ENCODE peak calls at places on chromosomes 1 and 21, in eight cellular contexts. U is GM03348, Z is GDM1, V is GM12891, M is endothelial cell, I is ACHN, N is fibroblast of lung, B is WTC11. K is an unnamed sample.

GRCh38 chr21:32889596-32889995 is 118.0 kb upstream of the PAXBP1 start:
- DNase-seq in U (peak), Z (no peak), V (no peak), M (no peak), I (no peak), N (no peak), B (no peak), K (no peak)

GRCh38 chr1:216535059-216535458 is 111.8 kb upstream of the USH2A start:
- DNase-seq in U (no peak), Z (no peak), V (no peak), M (no peak), I (no peak), N (peak), B (no peak), K (no peak)

GRCh38 chr1:31299365-31299764 is 2.5 kb downstream of the ZCCHC17 start:
- DNase-seq in U (peak), Z (no peak), V (no peak), M (no peak), I (no peak), N (peak), B (no peak), K (no peak)

GRCh38 chr1:246338098-246338497 is 169.0 kb downstream of the SMYD3 start:
- DNase-seq in U (no peak), Z (no peak), V (no peak), M (no peak), I (no peak), N (no peak), B (no peak), K (no peak)

GRCh38 chr21:14259669-14260458 is 43.9 kb downstream of the RBM11 start:
- DNase-seq in U (peak), Z (peak), V (no peak), M (no peak), I (peak), N (peak), B (no peak), K (no peak)

GRCh38 chr1:12186277-12186985 is 19.6 kb downstream of the TNFRSF1B start:
- DNase-seq in U (no peak), Z (no peak), V (no peak), M (no peak), I (no peak), N (no peak), B (no peak), K (no peak)

GRCh38 chr1:95098196-95098595 is 19.0 kb upstream of the TLCD4 start:
- DNase-seq in U (peak), Z (no peak), V (no peak), M (no peak), I (no peak), N (peak), B (no peak), K (no peak)

GRCh38 chr21:42350899-42351543 is at the start of gene TFF2:
- DNase-seq in U (no peak), Z (no peak), V (no peak), M (no peak), I (no peak), N (no peak), B (no peak), K (no peak)

GRCh38 chr1:222794656-222795474 is 20.0 kb upstream of the DISP1 start:
- DNase-seq in U (no peak), Z (no peak), V (no peak), M (no peak), I (peak), N (no peak), B (peak), K (no peak)

GRCh38 chr1:161185732-161186311 is 8.5 kb upstream of the B4GALT3 start:
- DNase-seq in U (no peak), Z (peak), V (no peak), M (no peak), I (no peak), N (no peak), B (no peak), K (no peak)

GRCh38 chr1:47644216-47644581 is 206.4 kb downstream of the FOXD2 start:
- DNase-seq in U (peak), Z (no peak), V (no peak), M (no peak), I (no peak), N (peak), B (no peak), K (no peak)

GRCh38 chr1:91885331-91885715 is 628 bp downstream of the TGFBR3 start:
- DNase-seq in U (peak), Z (no peak), V (peak), M (peak), I (no peak), N (no peak), B (peak), K (no peak)

GRCh38 chr21:41562101-41563000 is 54.4 kb upstream of the TMPRSS2 start:
- DNase-seq in U (peak), Z (no peak), V (no peak), M (no peak), I (peak), N (no peak), B (no peak), K (no peak)

GRCh38 chr1:50350421-50350820 is 72.8 kb downstream of the DMRTA2 start:
- DNase-seq in U (no peak), Z (no peak), V (no peak), M (no peak), I (no peak), N (no peak), B (no peak), K (no peak)

GRCh38 chr1:1200876-1201810 is 5.2 kb downstream of the TNFRSF18 start:
- DNase-seq in U (peak), Z (peak), V (no peak), M (peak), I (peak), N (peak), B (peak), K (no peak)

GRCh38 chr1:243575070-243575469 is 275.0 kb downstream of the AKT3 start:
- DNase-seq in U (no peak), Z (no peak), V (no peak), M (no peak), I (no peak), N (peak), B (no peak), K (no peak)

GRCh38 chr1:16032388-16033100 is 10.7 kb downstream of the CLCNKA start:
- DNase-seq in U (peak), Z (peak), V (peak), M (peak), I (peak), N (peak), B (peak), K (peak)

GRCh38 chr1:116972676-116973035 is 28.9 kb upstream of the CD101 start:
- DNase-seq in U (no peak), Z (no peak), V (no peak), M (no peak), I (no peak), N (no peak), B (no peak), K (no peak)

GRCh38 chr1:198161718-198162090 is 4.9 kb downstream of the NEK7 start:
- DNase-seq in U (no peak), Z (no peak), V (no peak), M (no peak), I (no peak), N (no peak), B (no peak), K (no peak)

GRCh38 chr1:27879374-27880082 is 7.2 kb downstream of the THEMIS2 start:
- DNase-seq in U (no peak), Z (no peak), V (no peak), M (no peak), I (no peak), N (no peak), B (no peak), K (no peak)

GRCh38 chr1:7199077-7199779 is 414.0 kb downstream of the CAMTA1 start:
- DNase-seq in U (no peak), Z (no peak), V (no peak), M (no peak), I (no peak), N (no peak), B (peak), K (no peak)

GRCh38 chr1:247334378-247335133 is 2.9 kb upstream of the ZNF496 start:
- DNase-seq in U (no peak), Z (no peak), V (no peak), M (no peak), I (no peak), N (no peak), B (no peak), K (no peak)

GRCh38 chr1:51305371-51305823 is 25.0 kb downstream of the TTC39A start:
- DNase-seq in U (no peak), Z (no peak), V (no peak), M (no peak), I (peak), N (no peak), B (no peak), K (no peak)

GRCh38 chr1:198220428-198220827 is 63.6 kb downstream of the NEK7 start:
- DNase-seq in U (no peak), Z (no peak), V (no peak), M (no peak), I (no peak), N (peak), B (no peak), K (no peak)

GRCh38 chr1:115577513-115577912 is 64.3 kb upstream of the VANGL1 start:
- DNase-seq in U (no peak), Z (no peak), V (no peak), M (no peak), I (no peak), N (no peak), B (no peak), K (no peak)

K was measured in NCI-H1048.